ENCODE peak calls at places on chromosomes 2 and 18, in five cellular contexts. Y, X, A, Q and K are unnamed samples.

GRCh38 chr2:173647681-173648350 is 293.1 kb downstream of the CDCA7 start:
- DNase-seq in Y (no peak), X (no peak), A (no peak), Q (no peak), K (no peak)

GRCh38 chr2:132670104-132670960 is at the start of gene LYPD1:
- DNase-seq in Y (peak; percentile 53), X (no peak), A (no peak), Q (no peak), K (no peak)

GRCh38 chr2:162063899-162064298 is 10.1 kb downstream of the DPP4 start:
- DNase-seq in Y (no peak), X (no peak), A (no peak), Q (no peak), K (no peak)

GRCh38 chr2:67880291-67880761 is 182.5 kb downstream of the C1D start:
- DNase-seq in Y (no peak), X (peak; percentile 18), A (peak; percentile 89), Q (no peak), K (no peak)

GRCh38 chr2:206804326-206804725 is 38.9 kb downstream of the FASTKD2 start:
- DNase-seq in Y (no peak), X (no peak), A (no peak), Q (no peak), K (no peak)

GRCh38 chr2:120177011-120177621 is 46.1 kb downstream of the TMEM185B start:
- DNase-seq in Y (no peak), X (peak; percentile 77), A (no peak), Q (no peak), K (peak; percentile 95)

GRCh38 chr2:174939046-174939445 is 66.1 kb downstream of the CHN1 start:
- DNase-seq in Y (no peak), X (peak; percentile 27), A (peak; percentile 51), Q (no peak), K (peak; percentile 72)

GRCh38 chr18:12255626-12256026 is 1.5 kb downstream of the CIDEA start:
- DNase-seq in Y (no peak), X (peak; percentile 57), A (no peak), Q (no peak), K (peak; percentile 90)

GRCh38 chr18:3649135-3649558 is 199.2 kb downstream of the TGIF1 start:
- DNase-seq in Y (no peak), X (no peak), A (no peak), Q (no peak), K (no peak)

GRCh38 chr2:234259440-234259839 is 208.9 kb downstream of the SPP2 start:
- DNase-seq in Y (no peak), X (no peak), A (no peak), Q (no peak), K (no peak)

GRCh38 chr18:34023471-34023870 is 201.2 kb downstream of the NOL4 start:
- DNase-seq in Y (no peak), X (no peak), A (peak; percentile 42), Q (no peak), K (peak; percentile 52)

GRCh38 chr2:159903404-159904126 is 105.6 kb upstream of the CD302 start:
- DNase-seq in Y (no peak), X (no peak), A (no peak), Q (no peak), K (peak; percentile 47)

GRCh38 chr2:205665791-205666190 is 16.5 kb upstream of the NRP2 start:
- DNase-seq in Y (no peak), X (no peak), A (no peak), Q (no peak), K (peak; percentile 32)

GRCh38 chr2:36438454-36438977 is 82.9 kb downstream of the CRIM1 start:
- DNase-seq in Y (no peak), X (peak; percentile 96), A (peak; percentile 89), Q (no peak), K (peak; percentile 93)

GRCh38 chr2:45892236-45892701 is 240.8 kb downstream of the PRKCE start:
- DNase-seq in Y (no peak), X (no peak), A (no peak), Q (no peak), K (no peak)

GRCh38 chr2:189254268-189254883 is 74.8 kb upstream of the COL5A2 start:
- DNase-seq in Y (peak; percentile 33), X (peak; percentile 76), A (no peak), Q (peak; percentile 22), K (peak; percentile 94)

DNA sequence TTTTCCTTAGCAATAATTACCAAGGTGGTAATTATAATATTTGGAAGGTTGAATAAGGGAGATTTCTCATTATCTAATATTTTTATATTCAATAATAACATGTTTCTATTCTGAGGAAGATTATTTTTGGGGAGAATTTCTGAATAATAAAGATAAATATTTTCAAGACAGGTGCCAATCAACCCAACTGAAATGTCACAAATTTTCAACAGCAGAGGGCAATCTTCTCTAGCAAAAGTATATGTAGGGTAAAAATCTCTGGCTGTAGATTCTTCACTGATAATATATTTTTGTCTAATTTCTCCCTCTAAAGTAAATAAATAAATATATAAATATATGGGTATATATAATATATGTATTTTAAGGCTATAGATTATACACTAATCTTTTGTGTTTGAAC is 1187.2 kb upstream of the CRIM1 start:
- DNase-seq in Y (no peak), X (peak; percentile 1), A (no peak), Q (no peak), K (peak; percentile 9)
- TF ChIP-seq CTCF in Y (peak; percentile 19), X (no peak), A (no peak), Q (no peak), K (no peak)

DNA sequence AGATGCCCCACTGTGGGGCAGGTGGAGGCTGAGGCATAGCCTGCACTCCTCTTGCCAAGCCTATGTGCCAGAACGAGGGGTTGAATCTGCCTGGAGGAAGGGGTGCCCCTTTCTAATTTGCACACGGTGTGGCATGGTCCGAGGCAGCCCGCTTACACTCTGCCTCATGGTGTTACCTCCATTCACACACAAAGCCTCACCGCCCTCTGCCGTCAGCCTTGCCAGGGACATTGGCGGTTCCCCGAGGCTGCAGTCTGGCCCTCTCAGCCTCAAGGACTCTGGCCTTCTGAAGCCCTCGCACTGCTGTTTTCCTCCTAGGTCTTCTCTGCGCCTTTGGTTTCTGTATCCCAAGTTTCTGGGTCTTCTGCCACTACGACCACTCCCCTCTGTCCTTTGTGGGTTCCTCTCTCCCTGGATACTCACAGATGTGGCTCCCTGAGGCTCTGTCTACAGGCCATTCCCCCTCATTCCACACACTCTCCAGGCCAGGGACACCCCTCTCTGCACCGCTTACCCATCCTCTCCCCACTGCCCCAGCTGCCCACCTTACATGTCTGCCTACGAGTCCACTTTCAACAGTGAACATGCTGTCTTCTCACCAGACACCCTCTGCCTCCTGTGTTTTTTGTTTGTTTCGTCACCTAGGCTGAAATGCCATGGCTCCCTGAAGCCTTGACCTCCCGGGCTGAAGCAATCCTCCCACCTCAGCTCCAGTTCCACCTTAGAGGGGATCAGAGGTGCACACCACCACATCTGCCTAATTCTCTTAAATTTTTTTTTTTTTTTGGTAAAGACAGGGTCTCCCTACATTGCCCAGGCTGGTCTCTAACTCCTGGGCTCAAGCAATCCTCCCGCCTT is 7.9 kb upstream of the ASPRV1 start:
- DNase-seq in Y (no peak), X (no peak), A (no peak), Q (no peak), K (no peak)
- TF ChIP-seq CTCF in Y (no peak), X (no peak), A (no peak), Q (no peak), K (no peak)

GRCh38 chr2:105299290-105299689 is 30.2 kb downstream of the TGFBRAP1 start:
- DNase-seq in Y (no peak), X (no peak), A (no peak), Q (no peak), K (no peak)
- TF ChIP-seq CTCF in Y (no peak), X (no peak), A (no peak), Q (no peak), K (peak; percentile 8)

DNA sequence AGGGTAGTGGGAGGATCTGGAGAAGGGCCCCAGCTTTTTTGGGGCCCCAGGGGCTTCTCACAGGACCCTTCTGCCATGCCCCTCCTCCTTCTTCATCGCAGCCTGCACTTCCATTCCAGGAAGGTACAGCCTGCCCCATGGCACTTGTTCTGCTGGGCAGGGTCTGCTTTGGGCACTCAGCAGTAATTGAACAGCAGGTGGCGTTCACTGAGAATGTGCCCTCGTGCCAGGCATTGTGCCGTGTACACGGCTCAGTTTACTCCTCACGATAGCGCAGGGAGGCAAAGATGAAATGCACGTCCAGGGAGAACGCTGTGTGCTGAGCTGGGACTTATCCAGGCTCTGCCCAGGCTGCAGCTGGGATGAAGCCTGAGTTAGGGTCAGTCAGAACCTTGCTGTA is 54.8 kb upstream of the ASB18 start:
- DNase-seq in Y (no peak), X (no peak), A (no peak), Q (no peak), K (no peak)
- TF ChIP-seq CTCF in Y (no peak), X (no peak), A (no peak), Q (no peak), K (no peak)

GRCh38 chr2:179594268-179595112 is 266.9 kb downstream of the ZNF385B start:
- DNase-seq in Y (no peak), X (no peak), A (no peak), Q (no peak), K (no peak)

GRCh38 chr2:179593323-179593722 is 268.1 kb downstream of the ZNF385B start:
- DNase-seq in Y (no peak), X (no peak), A (no peak), Q (no peak), K (no peak)

GRCh38 chr2:179596018-179596417 is 265.4 kb downstream of the ZNF385B start:
- DNase-seq in Y (no peak), X (peak; percentile 26), A (peak; percentile 42), Q (no peak), K (peak; percentile 90)

GRCh38 chr2:179592167-179592936 is 269.1 kb downstream of the ZNF385B start:
- DNase-seq in Y (no peak), X (no peak), A (no peak), Q (no peak), K (no peak)

GRCh38 chr2:179595284-179595683 is 266.1 kb downstream of the ZNF385B start:
- DNase-seq in Y (no peak), X (no peak), A (no peak), Q (no peak), K (no peak)
- TF ChIP-seq CTCF in Y (no peak), X (no peak), A (no peak), Q (no peak), K (no peak)

DNA sequence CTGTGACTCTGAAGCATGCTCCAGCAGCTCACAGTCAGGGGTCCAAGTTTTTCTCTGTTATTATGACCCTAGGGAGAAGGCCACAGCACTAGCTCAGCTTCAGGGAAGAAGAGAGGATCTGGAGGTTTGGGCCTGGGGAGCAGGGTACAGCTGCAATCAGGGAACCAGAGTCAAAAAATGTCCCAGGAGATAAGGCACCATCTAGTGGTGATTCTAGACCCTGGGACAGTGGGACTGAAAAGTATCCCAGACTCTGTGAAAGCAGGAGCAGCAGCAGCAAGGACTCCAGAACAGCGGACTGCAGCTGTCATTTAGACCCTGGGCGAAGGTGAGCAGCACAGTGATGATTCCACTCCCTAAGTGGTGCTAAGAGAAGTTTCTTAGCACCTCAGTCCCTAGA is 278.4 kb upstream of the DDX18 start:
- DNase-seq in Y (no peak), X (peak; percentile 7), A (no peak), Q (no peak), K (no peak)
- TF ChIP-seq CTCF in Y (peak; percentile 17), X (no peak), A (peak; percentile 61), Q (no peak), K (peak; percentile 11)

GRCh38 chr2:172106128-172106961 is 3.6 kb upstream of the DLX2 start:
- DNase-seq in Y (no peak), X (no peak), A (no peak), Q (no peak), K (no peak)
- TF ChIP-seq CTCF in Y (no peak), X (peak; percentile 54), A (peak; percentile 55), Q (no peak), K (peak; percentile 59)